ENCODE peak calls at places on chromosomes 3 and 15, in four cellular contexts. U is K562, H is GM12878, J is SK-N-SH. E is an unnamed sample.

GRCh38 chr15:78906310-78906608 is 33.6 kb downstream of the MORF4L1 start:
- DNase-seq in U (no peak), H (no peak), J (no peak), E (no peak)

GRCh38 chr3:55235416-55235815 is 251.7 kb downstream of the WNT5A start:
- DNase-seq in H (no peak), U (no peak), J (no peak), E (no peak)

GRCh38 chr15:68414591-68414990 is 17.4 kb downstream of the ITGA11 start:
- DNase-seq in J (no peak), U (no peak), H (no peak), E (no peak)

GRCh38 chr3:149936812-149937230 is 33.9 kb downstream of the PFN2 start:
- DNase-seq in U (peak; percentile 51), H (peak; percentile 37), J (peak; percentile 48), E (peak; percentile 69)

GRCh38 chr3:249587-250262 is 53.2 kb downstream of the CHL1 start:
- DNase-seq in H (no peak), J (no peak), U (no peak), E (no peak)

GRCh38 chr3:160286231-160286630 is 61.0 kb downstream of the C3orf80 start:
- DNase-seq in H (no peak), U (no peak), J (no peak), E (no peak)

GRCh38 chr3:13045904-13046568 is 27.2 kb downstream of the IQSEC1 start:
- DNase-seq in J (no peak), H (peak; percentile 76), U (peak; percentile 41), E (no peak)

GRCh38 chr3:104960579-104960978 is 406.1 kb upstream of the ALCAM start:
- DNase-seq in U (no peak), H (no peak), J (no peak), E (no peak)

GRCh38 chr3:40096561-40097506 is 212.7 kb upstream of the EIF1B start:
- DNase-seq in J (no peak), H (no peak), U (no peak), E (no peak)

GRCh38 chr3:45104715-45105711 is 41.2 kb downstream of the CDCP1 start:
- DNase-seq in H (no peak), J (no peak), U (no peak), E (no peak)

GRCh38 chr3:116007000-116007399 is 383.7 kb downstream of the GAP43 start:
- DNase-seq in J (no peak), H (no peak), U (no peak), E (no peak)

GRCh38 chr15:68298882-68299381 is 21.4 kb downstream of the FEM1B start:
- DNase-seq in H (peak; percentile 77), J (no peak), U (no peak), E (no peak)

GRCh38 chr15:77504310-77504709 is 83.6 kb downstream of the HMG20A start:
- DNase-seq in H (no peak), J (no peak), U (no peak), E (no peak)

GRCh38 chr3:123104550-123104949 is 37.7 kb downstream of the PDIA5 start:
- DNase-seq in U (no peak), H (no peak), J (peak; percentile 63), E (no peak)

GRCh38 chr3:62539762-62540161 is 166.4 kb upstream of the FEZF2 start:
- DNase-seq in J (no peak), H (no peak), U (no peak), E (no peak)

GRCh38 chr15:81809543-81809942 is 236.3 kb downstream of the MEX3B start:
- DNase-seq in J (peak; percentile 33), H (no peak), U (peak; percentile 26), E (peak; percentile 41)

GRCh38 chr15:57323806-57324589 is 52.3 kb upstream of the CGNL1 start:
- DNase-seq in H (no peak), J (peak; percentile 62), U (peak; percentile 98), E (no peak)

GRCh38 chr3:140469491-140469890 is 208.4 kb upstream of the TRIM42 start:
- DNase-seq in H (no peak), U (no peak), J (no peak), E (no peak)

GRCh38 chr3:24154003-24154695 is 209.1 kb downstream of the NR1D2 start:
- DNase-seq in H (no peak), J (no peak), U (no peak), E (no peak)

GRCh38 chr3:24154751-24155150 is 209.7 kb downstream of the NR1D2 start:
- DNase-seq in H (no peak), U (no peak), J (no peak), E (no peak)

GRCh38 chr3:24157106-24157505 is 212.0 kb downstream of the NR1D2 start:
- DNase-seq in U (no peak), H (no peak), J (no peak), E (no peak)

GRCh38 chr3:24156466-24156865 is 211.4 kb downstream of the NR1D2 start:
- DNase-seq in U (peak; percentile 33), H (no peak), J (no peak), E (no peak)

DNA sequence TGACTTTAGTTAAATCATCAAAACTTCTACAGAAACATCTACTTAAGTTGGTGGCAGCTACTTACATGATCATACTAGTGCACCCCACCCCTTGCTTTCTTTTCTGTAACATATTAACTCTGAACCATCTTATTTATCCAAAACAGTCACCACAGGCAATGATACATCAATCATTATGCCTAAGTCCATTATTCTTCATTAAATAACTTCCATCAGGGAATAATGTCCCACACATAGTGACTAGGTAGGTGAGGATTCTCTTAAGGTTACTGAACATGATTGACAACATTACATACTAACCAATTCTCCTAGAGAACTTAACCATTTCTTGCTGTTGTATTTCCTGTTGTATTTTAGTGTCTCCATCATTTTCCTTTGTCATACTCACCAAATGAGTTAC is 210.2 kb downstream of the NR1D2 start:
- DNase-seq in J (no peak), H (no peak), U (no peak), E (no peak)
- TF ChIP-seq USF1 in J (no peak), H (no peak), U (no peak), E (no peak)

GRCh38 chr15:59636184-59636583 is 21.1 kb downstream of the GTF2A2 start:
- DNase-seq in U (no peak), H (no peak), J (no peak), E (no peak)

DNA sequence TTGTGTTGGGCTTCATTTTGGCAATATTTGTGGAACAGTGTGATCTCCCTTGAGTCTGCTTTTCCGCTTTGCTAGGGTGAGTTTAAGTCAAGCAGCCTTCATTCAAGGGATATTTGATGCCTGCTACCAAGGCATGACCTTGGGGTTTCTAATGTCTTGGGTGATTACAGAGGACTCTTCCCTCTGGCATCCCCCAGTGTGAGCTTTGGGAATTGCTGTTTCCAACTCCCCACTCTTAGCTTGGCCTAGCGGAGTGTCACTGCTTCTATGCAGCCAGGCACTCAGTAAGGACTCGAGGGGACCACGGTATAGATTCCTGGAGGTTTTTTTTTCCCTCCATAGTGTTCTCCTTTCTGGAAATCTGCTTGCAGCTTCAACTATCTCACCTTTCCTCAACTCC is 21.1 kb downstream of the GCNT3 start:
- DNase-seq in H (no peak), J (no peak), U (no peak), E (peak; percentile 64)
- TF ChIP-seq USF1 in H (no peak), J (no peak), U (no peak), E (no peak)

DNA sequence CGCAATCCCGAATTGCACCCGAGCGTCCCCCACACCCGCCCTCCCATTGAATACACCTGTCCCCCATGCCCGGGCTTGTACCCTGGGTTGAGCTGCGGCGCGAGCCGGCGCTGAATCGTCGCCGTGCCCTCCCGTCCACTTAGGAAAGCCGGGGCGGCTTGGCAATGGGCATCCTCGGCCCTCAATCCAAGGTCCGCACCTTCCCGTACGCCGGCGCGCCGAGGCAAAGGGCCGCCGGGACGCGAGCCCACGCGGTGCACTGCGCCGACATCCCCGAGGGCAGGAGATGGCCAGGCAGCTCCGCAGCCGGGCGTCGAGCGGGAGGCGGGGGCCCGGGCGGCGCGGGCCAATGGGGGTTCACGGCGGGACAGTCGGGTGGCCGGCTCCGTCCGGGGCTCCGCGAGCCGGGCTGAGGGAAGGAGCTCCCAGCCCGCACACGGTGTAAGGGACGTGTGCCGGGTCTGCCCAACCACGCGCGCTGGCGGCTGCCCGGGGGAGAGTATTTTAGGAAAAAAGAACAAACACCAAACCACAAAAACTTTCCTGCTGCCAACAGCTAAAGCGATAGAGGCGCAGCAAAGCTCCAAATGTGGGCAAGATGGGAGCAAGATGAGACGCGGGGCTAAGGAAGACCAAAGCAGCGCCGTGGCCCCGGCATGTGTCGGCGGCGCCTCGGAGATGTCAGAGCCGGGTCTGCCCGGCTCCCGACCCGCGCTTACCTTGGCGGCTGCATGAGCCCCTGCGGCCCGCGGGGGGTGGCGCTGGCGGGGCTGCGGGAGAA is 621 bp downstream of the RGMA start:
- DNase-seq in U (no peak), H (no peak), J (peak; percentile 83), E (peak; percentile 58)
- TF ChIP-seq USF1 in U (no peak), H (no peak), J (no peak), E (no peak)

DNA sequence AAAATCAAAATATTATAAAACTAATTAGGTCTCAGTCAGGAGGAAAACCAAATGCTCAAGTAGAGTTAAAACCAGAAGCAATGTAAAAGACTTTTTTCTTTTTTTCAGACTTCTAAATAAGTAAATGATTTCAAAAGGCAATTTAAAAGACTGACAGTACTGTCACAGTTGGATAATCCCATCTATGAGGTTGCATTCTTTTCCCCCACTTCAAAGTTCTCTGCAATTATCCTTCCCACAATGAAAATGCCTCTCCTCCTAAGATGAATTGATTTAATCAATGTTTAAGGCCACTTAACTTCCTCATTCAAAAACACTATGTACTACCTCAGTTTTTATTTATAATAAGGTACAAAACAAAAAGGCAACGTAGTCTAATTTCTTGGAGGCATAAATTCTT is 8.1 kb downstream of the MRPL3 start:
- DNase-seq in U (no peak), J (no peak), H (no peak), E (no peak)
- TF ChIP-seq USF1 in U (no peak), J (no peak), H (no peak), E (no peak)

GRCh38 chr3:51932471-51933370 is 9.0 kb downstream of the RRP9 start:
- DNase-seq in U (no peak), J (no peak), H (no peak), E (no peak)

GRCh38 chr3:51934139-51934850 is 7.4 kb downstream of the RRP9 start:
- DNase-seq in J (no peak), U (no peak), H (no peak), E (no peak)

GRCh38 chr3:51931756-51932155 is 9.9 kb downstream of the RRP9 start:
- DNase-seq in U (no peak), H (no peak), J (no peak), E (no peak)

GRCh38 chr3:51934991-51935885 is 6.5 kb downstream of the RRP9 start:
- DNase-seq in H (no peak), J (no peak), U (no peak), E (no peak)

GRCh38 chr3:51933471-51934138 is 8.1 kb downstream of the RRP9 start:
- DNase-seq in U (no peak), H (no peak), J (no peak), E (no peak)
- TF ChIP-seq USF1 in U (no peak), H (no peak), J (no peak), E (no peak)